ENCODE peak calls at places on chromosomes 2 and 18, in eight cellular contexts. Z, L, B, C, V, N, I and U are unnamed samples.

GRCh38 chr2:178123163-178123562 is 10.9 kb downstream of the RBM45 start:
- DNase-seq in Z (no peak), L (no peak), B (no peak), C (no peak), V (no peak), N (no peak), I (no peak), U (no peak)

GRCh38 chr2:177405029-177405692 is 12.6 kb downstream of the AGPS start:
- DNase-seq in Z (no peak), L (no peak), B (no peak), C (no peak), V (no peak), N (no peak), I (no peak), U (no peak)

GRCh38 chr2:135226961-135227360 is 174.9 kb downstream of the RAB3GAP1 start:
- DNase-seq in Z (no peak), L (no peak), B (no peak), C (no peak), V (no peak), N (no peak), I (no peak), U (no peak)

GRCh38 chr18:74353169-74353775 is 37.6 kb downstream of the C18orf63 start:
- DNase-seq in Z (peak), L (peak), B (no peak), C (no peak), V (peak), N (peak), I (peak), U (peak)

GRCh38 chr2:20040489-20041172 is 10.8 kb downstream of the LAPTM4A start:
- DNase-seq in Z (no peak), L (no peak), B (no peak), C (no peak), V (no peak), N (no peak), I (no peak), U (no peak)

GRCh38 chr2:73970850-73971471 is 13.7 kb upstream of the TET3 start:
- DNase-seq in Z (peak), L (peak), B (peak), C (peak), V (peak), N (peak), I (peak), U (no peak)

GRCh38 chr18:23225518-23225917 is 90.2 kb downstream of the CABLES1 start:
- DNase-seq in Z (no peak), L (no peak), B (no peak), C (no peak), V (no peak), N (no peak), I (no peak), U (no peak)

GRCh38 chr2:230219419-230220331 is at the start of gene SP110:
- DNase-seq in Z (peak), L (peak), B (peak), C (peak), V (peak), N (peak), I (peak), U (peak)

GRCh38 chr2:62473428-62473827 is 32.6 kb downstream of the TMEM17 start:
- DNase-seq in Z (no peak), L (no peak), B (no peak), C (no peak), V (no peak), N (no peak), I (no peak), U (no peak)

GRCh38 chr18:31684279-31685096 is at the start of gene B4GALT6:
- DNase-seq in Z (peak), L (peak), B (no peak), C (peak), V (peak), N (peak), I (peak), U (no peak)

GRCh38 chr2:120442923-120443571 is 97.1 kb downstream of the INHBB start:
- DNase-seq in Z (peak), L (peak), B (peak), C (peak), V (no peak), N (peak), I (no peak), U (peak)

GRCh38 chr2:157182834-157183396 is 74.6 kb upstream of the GALNT5 start:
- DNase-seq in Z (no peak), L (no peak), B (no peak), C (no peak), V (no peak), N (no peak), I (peak), U (no peak)

GRCh38 chr2:108620656-108621055 is 86.4 kb downstream of the LIMS1 start:
- DNase-seq in Z (no peak), L (no peak), B (no peak), C (no peak), V (no peak), N (no peak), I (no peak), U (no peak)

GRCh38 chr2:204431529-204431928 is 113.7 kb upstream of the PARD3B start:
- DNase-seq in Z (no peak), L (no peak), B (no peak), C (no peak), V (no peak), N (no peak), I (no peak), U (no peak)

GRCh38 chr2:229025653-229026052 is 245.4 kb downstream of the PID1 start:
- DNase-seq in Z (no peak), L (no peak), B (no peak), C (no peak), V (no peak), N (no peak), I (no peak), U (no peak)

GRCh38 chr2:184551631-184552030 is 46.7 kb upstream of the ZNF804A start:
- DNase-seq in Z (no peak), L (no peak), B (no peak), C (no peak), V (no peak), N (no peak), I (no peak), U (no peak)

GRCh38 chr2:233820766-233821105 is 33.6 kb downstream of the HJURP start:
- DNase-seq in Z (peak), L (no peak), B (no peak), C (peak), V (no peak), N (no peak), I (no peak), U (no peak)

GRCh38 chr2:190837417-190837816 is 43.2 kb upstream of the GLS start:
- DNase-seq in Z (no peak), L (no peak), B (no peak), C (no peak), V (no peak), N (no peak), I (no peak), U (peak)

GRCh38 chr18:7566587-7567486 is at the start of gene PTPRM:
- DNase-seq in Z (peak), L (peak), B (peak), C (peak), V (peak), N (peak), I (peak), U (peak)

GRCh38 chr2:69779258-69779989 is 37.5 kb downstream of the ANXA4 start:
- DNase-seq in Z (peak), L (no peak), B (no peak), C (peak), V (no peak), N (no peak), I (no peak), U (peak)

GRCh38 chr2:31196622-31197021 is 20.7 kb downstream of the CAPN14 start:
- DNase-seq in Z (no peak), L (no peak), B (no peak), C (no peak), V (no peak), N (no peak), I (no peak), U (no peak)

GRCh38 chr18:79400091-79400590 is 4.4 kb downstream of the NFATC1 start:
- DNase-seq in Z (peak), L (peak), B (peak), C (peak), V (peak), N (peak), I (no peak), U (no peak)

GRCh38 chr2:200179201-200179600 is 127.3 kb upstream of the SPATS2L start:
- DNase-seq in Z (no peak), L (no peak), B (no peak), C (no peak), V (no peak), N (no peak), I (no peak), U (no peak)

GRCh38 chr2:28904295-28904694 is 9.8 kb downstream of the WDR43 start:
- DNase-seq in Z (no peak), L (no peak), B (no peak), C (no peak), V (no peak), N (no peak), I (no peak), U (no peak)

GRCh38 chr2:182894174-182894573 is 27.7 kb upstream of the FRZB start:
- DNase-seq in Z (no peak), L (no peak), B (no peak), C (no peak), V (no peak), N (no peak), I (no peak), U (no peak)

GRCh38 chr2:53438056-53438455 is 329.5 kb upstream of the CHAC2 start:
- DNase-seq in Z (peak), L (no peak), B (no peak), C (no peak), V (no peak), N (peak), I (no peak), U (no peak)

GRCh38 chr2:4976407-4976806 is 715.8 kb upstream of the SOX11 start:
- DNase-seq in Z (no peak), L (no peak), B (no peak), C (no peak), V (no peak), N (no peak), I (no peak), U (no peak)

GRCh38 chr2:200300650-200301314 is 5.7 kb upstream of the SPATS2L start:
- DNase-seq in Z (no peak), L (no peak), B (no peak), C (no peak), V (no peak), N (no peak), I (no peak), U (peak)

DNA sequence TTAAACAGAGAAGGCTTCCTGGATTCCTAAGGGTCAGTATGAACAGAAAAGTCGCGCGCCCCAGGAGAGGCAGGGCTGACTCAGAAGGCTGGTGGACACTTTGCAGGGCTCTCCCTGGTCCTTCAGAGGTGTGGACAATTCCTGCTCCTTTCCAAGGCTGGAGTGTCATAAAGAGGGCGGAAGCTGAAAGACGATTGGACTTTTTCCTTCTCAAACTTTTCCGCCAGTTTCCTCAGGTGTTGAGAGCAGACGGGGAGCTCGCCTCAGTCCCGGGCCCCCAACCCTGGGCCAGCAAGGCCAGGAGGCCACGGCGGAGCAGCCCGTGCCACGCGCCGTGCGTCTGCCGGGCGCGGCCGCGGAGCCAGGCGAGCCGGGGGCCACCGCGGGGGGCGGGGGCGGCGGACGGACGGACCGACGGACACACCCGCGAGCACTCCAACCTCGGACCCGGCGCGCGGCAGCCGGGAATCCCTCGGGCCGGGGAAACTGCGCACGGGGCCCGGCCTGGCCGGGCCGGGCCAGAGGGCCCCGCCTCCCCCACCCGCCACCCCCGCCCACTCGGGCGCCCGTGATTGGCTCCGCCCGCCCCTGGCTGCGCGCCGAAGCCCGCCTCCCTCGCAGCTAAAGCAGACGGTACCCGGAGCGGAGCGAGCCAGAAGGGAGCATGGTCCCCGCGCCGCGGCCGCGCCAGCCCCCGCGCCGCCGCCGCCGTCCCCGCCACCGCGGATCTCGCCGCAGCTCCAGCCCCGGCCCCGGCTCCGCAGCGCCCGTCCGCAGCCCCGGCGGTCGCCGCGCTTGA is at the start of gene KLHL29:
- DNase-seq in Z (peak), L (peak), B (peak), C (peak), V (peak), N (peak), I (no peak), U (no peak)
- TF ChIP-seq POLR2A in Z (no peak), L (no peak), B (no peak), C (no peak), V (no peak), N (no peak), I (no peak), U (peak)

GRCh38 chr2:8574196-8575010 is 107.5 kb upstream of the ID2 start:
- DNase-seq in Z (no peak), L (no peak), B (no peak), C (no peak), V (no peak), N (peak), I (peak), U (no peak)
- H3K4me3 ChIP-seq in Z (no peak), L (no peak), B (peak), C (no peak), V (no peak), N (no peak), I (no peak), U (no peak)

GRCh38 chr2:181394741-181395437 is 62.3 kb upstream of the ITGA4 start:
- DNase-seq in Z (no peak), L (no peak), B (no peak), C (no peak), V (no peak), N (no peak), I (peak), U (no peak)
- TF ChIP-seq POLR2A in Z (no peak), L (no peak), B (no peak), C (no peak), V (no peak), N (no peak), I (peak), U (no peak)

GRCh38 chr2:159285433-159285832 is 1.1 kb downstream of the WDSUB1 start:
- DNase-seq in Z (no peak), L (no peak), B (no peak), C (no peak), V (no peak), N (no peak), I (no peak), U (no peak)
- H3K4me3 ChIP-seq in Z (peak), L (peak), B (peak), C (peak), V (peak), N (no peak), I (peak), U (peak)

DNA sequence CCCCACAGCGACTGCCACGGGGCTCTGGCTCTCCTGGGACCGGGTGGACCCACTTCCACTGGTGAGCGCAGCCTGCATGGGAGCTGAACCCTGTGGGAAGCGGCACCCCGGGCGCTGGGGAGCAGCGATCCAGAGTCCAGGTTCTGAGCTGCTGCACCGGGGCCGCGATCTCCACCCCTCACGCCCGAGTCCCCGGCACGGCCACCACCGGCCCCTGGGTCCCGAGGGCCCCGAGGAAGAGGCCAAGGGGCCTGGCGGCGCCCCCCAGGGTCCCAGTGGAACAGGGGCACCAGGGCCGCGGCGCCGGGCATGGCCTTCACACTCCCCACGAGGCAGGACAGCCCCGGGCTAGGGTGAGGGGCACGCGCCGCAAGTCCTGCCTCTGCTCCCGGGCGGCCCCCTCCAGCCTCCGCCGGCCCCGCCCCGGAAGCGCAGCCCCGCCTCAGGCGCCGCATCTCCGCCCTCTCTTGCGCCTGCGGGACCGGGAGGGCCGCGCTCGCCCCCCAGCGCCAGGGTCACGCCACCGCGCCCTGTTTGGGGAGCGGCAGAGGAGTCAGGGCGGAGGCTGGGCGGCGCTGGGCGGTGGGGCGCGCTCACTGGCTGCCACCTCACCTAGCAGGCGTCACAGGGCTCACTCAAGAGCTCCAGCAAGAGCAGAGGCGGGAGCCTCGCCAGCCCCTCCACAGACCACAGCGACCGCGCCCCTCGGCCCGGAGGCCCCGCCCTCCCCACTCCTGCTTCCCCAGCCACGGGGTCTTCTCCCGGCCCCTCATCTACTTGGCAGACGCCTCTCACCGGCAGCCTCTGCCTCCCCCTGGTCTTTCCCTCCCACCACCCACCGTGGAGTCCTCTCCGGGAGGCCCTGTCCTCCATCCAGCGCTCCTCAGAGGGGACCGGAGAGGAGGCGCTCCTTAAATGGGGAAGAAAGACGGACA is 26.8 kb downstream of the THAP4 start:
- DNase-seq in Z (peak), L (peak), B (peak), C (peak), V (peak), N (peak), I (peak), U (no peak)
- TF ChIP-seq POLR2A in Z (peak), L (no peak), B (no peak), C (peak), V (no peak), N (peak), I (peak), U (no peak)

GRCh38 chr18:21449367-21450250 is 150.9 kb downstream of the ESCO1 start:
- DNase-seq in Z (no peak), L (no peak), B (no peak), C (no peak), V (no peak), N (no peak), I (no peak), U (no peak)

GRCh38 chr18:21448301-21448700 is 152.2 kb downstream of the ESCO1 start:
- DNase-seq in Z (no peak), L (no peak), B (no peak), C (no peak), V (no peak), N (no peak), I (no peak), U (no peak)

GRCh38 chr18:21450913-21451312 is 149.6 kb downstream of the ESCO1 start:
- DNase-seq in Z (no peak), L (no peak), B (no peak), C (no peak), V (no peak), N (no peak), I (peak), U (no peak)

GRCh38 chr18:21452381-21452780 is 148.1 kb downstream of the ESCO1 start:
- DNase-seq in Z (no peak), L (no peak), B (no peak), C (no peak), V (no peak), N (no peak), I (no peak), U (no peak)

DNA sequence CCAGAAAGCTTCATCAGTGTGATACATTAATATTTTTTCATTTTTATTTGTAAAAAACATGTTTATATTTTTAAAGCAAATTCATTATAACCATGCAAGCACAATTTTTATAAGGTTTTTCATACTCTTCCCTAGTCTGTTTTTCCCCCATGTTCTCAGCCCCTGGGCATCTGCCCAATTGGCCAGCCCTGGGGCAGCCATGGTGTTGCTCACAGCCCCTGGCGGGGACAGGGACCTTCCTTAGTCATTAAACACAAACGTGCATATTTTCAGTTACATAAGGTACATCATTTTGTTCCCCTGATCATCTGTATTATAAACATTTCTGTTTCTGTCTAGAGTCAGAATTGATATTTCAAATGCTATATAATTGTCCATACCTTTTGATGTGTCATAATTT is 150.0 kb downstream of the ESCO1 start:
- DNase-seq in Z (no peak), L (no peak), B (no peak), C (no peak), V (no peak), N (no peak), I (no peak), U (no peak)
- H3K4me3 ChIP-seq in Z (no peak), L (no peak), B (no peak), C (no peak), V (no peak), N (no peak), I (no peak), U (no peak)

GRCh38 chr18:49486959-49487710 is at the start of gene C18orf32:
- DNase-seq in Z (peak), L (peak), B (peak), C (peak), V (peak), N (peak), I (peak), U (peak)
- TF ChIP-seq POLR2A in Z (peak), L (peak), B (peak), C (peak), V (peak), N (peak), I (peak), U (peak)

DNA sequence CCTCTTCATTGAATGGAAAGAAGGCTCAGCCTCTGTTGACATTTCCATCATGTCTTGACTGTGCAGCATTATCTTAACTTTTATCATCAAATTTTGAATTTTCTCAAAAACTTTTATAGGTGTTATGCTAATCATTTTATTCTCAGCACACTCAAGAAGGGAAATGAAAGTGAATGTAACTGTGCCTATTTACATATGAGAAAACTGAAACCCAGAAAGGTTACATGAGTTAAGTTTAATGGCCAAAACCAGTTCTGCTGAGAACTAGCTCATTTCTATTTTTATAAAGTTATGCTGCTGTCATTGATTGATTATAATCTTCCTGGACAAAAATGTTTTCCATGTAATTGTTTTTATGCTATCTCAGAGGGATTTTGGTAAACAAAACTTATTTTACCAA is 618.8 kb upstream of the NRXN1 start:
- DNase-seq in Z (no peak), L (no peak), B (no peak), C (no peak), V (no peak), N (no peak), I (no peak), U (no peak)
- H3K4me3 ChIP-seq in Z (no peak), L (no peak), B (no peak), C (no peak), V (no peak), N (no peak), I (no peak), U (no peak)